ENCODE peak calls at places on chromosomes 4 and X, in nine cellular contexts. W, D, Y, R, Z, B, M, F and T are unnamed samples.

GRCh38 chr4:40046311-40046980 is 10.2 kb upstream of the N4BP2 start:
- DNase-seq in Z (no peak), R (peak; percentile 50), M (no peak), W (no peak), D (peak; percentile 64), F (peak; percentile 93), Y (peak; percentile 29), B (no peak), T (peak; percentile 79)

GRCh38 chrX:52263417-52263816 is 78.7 kb downstream of the MAGED4 start:
- DNase-seq in F (no peak), M (no peak), Z (no peak), W (no peak), B (no peak), R (no peak), Y (no peak), D (no peak), T (no peak)

GRCh38 chrX:71367396-71367795 is 1.2 kb downstream of the TAF1 start:
- DNase-seq in B (no peak), R (no peak), Y (peak; percentile 4), M (no peak), W (no peak), D (no peak), F (peak; percentile 3), Z (no peak), T (peak; percentile 2)

GRCh38 chrX:6917666-6918065 is 229.8 kb upstream of the STS start:
- DNase-seq in R (no peak), Y (no peak), D (no peak), F (no peak), Z (no peak), M (no peak), B (no peak), W (no peak), T (no peak)

GRCh38 chrX:110317079-110317819 is 636 bp downstream of the AMMECR1 start:
- DNase-seq in F (no peak), D (peak; percentile 28), Z (peak; percentile 18), W (peak; percentile 37), B (peak; percentile 69), M (no peak), R (peak; percentile 1), Y (peak; percentile 17), T (no peak)

GRCh38 chr4:152236519-152237056 is 299.3 kb downstream of the FBXW7 start:
- DNase-seq in Y (no peak), R (no peak), D (no peak), Z (no peak), M (no peak), B (no peak), F (no peak), W (no peak), T (no peak)

GRCh38 chr4:8211229-8211628 is 12.1 kb downstream of the SH3TC1 start:
- DNase-seq in Z (no peak), R (no peak), B (no peak), W (no peak), F (no peak), D (no peak), M (no peak), Y (no peak), T (no peak)

GRCh38 chr4:88109123-88109864 is 49.1 kb downstream of the ABCG2 start:
- DNase-seq in Z (no peak), F (no peak), B (no peak), M (no peak), W (no peak), D (no peak), R (no peak), Y (no peak), T (peak; percentile 6)

GRCh38 chr4:97984545-97985131 is 158.6 kb downstream of the STPG2 start:
- DNase-seq in F (peak; percentile 8), M (no peak), Y (no peak), W (peak; percentile 7), B (peak; percentile 70), Z (no peak), D (no peak), R (peak; percentile 17), T (no peak)

GRCh38 chr4:180028682-180029081 is 2214.5 kb upstream of the TENM3 start:
- DNase-seq in B (peak; percentile 89), D (peak; percentile 57), F (peak; percentile 4), R (peak; percentile 60), W (peak; percentile 84), M (no peak), Z (peak; percentile 12), Y (peak; percentile 8), T (peak; percentile 0)

GRCh38 chr4:122635205-122635604 is 14.3 kb upstream of the IL21 start:
- DNase-seq in M (no peak), Y (no peak), B (no peak), F (no peak), W (no peak), R (no peak), D (no peak), Z (no peak), T (no peak)

GRCh38 chr4:8745036-8745827 is 126.4 kb downstream of the HMX1 start:
- DNase-seq in D (no peak), R (no peak), M (no peak), Y (no peak), Z (no peak), F (no peak), W (no peak), B (peak; percentile 35), T (no peak)

GRCh38 chr4:1539132-1539755 is 133.0 kb upstream of the NKX1-1 start:
- DNase-seq in B (no peak), F (no peak), Z (no peak), R (no peak), W (no peak), D (no peak), M (no peak), Y (no peak), T (no peak)

GRCh38 chrX:104310084-104310483 is 55.4 kb upstream of the ESX1 start:
- DNase-seq in Z (no peak), Y (no peak), D (peak; percentile 51), W (no peak), R (peak; percentile 37), M (no peak), F (peak; percentile 66), B (no peak), T (peak; percentile 41)

GRCh38 chr4:26173619-26174018 is 147.2 kb upstream of the RBPJ start:
- DNase-seq in W (no peak), R (no peak), D (peak; percentile 76), B (no peak), M (no peak), Z (no peak), F (peak; percentile 72), Y (no peak), T (peak; percentile 87)

GRCh38 chr4:4761128-4761991 is 98.1 kb upstream of the MSX1 start:
- DNase-seq in F (peak; percentile 31), D (peak; percentile 29), R (no peak), Z (no peak), M (no peak), B (peak; percentile 88), Y (no peak), W (peak; percentile 22), T (no peak)

GRCh38 chr4:53199356-53199755 is 166.5 kb downstream of the SCFD2 start:
- DNase-seq in D (no peak), M (no peak), B (no peak), Y (no peak), R (no peak), F (no peak), Z (no peak), W (no peak), T (no peak)

GRCh38 chrX:16144420-16144819 is 21.1 kb downstream of the GRPR start:
- DNase-seq in W (no peak), B (no peak), D (no peak), F (no peak), Y (no peak), R (no peak), Z (no peak), M (no peak), T (no peak)

GRCh38 chr4:109599046-109599652 is 39.1 kb downstream of the MCUB start:
- DNase-seq in D (no peak), M (no peak), W (no peak), Z (no peak), F (no peak), R (no peak), Y (no peak), B (no peak), T (no peak)

DNA sequence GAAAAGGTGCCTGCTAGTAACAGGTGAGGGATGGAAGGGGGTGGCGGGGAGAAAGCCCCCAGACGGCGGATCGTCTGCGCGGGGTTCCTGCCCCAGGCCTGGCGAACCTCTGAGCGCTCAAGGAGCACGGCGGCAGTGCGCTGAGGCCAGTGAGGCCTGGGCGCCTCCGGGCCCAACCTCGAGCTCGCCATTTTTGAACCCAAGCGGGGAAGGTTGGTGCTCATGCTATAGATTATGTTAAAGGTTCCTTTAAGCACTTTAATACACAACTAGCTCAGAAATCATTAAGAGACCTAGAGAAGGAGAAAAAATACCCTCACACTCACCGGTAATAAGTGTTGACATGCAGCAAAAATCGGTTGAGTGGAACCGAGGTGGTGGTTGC is 7.9 kb downstream of the PITX2 start:
- DNase-seq in Z (no peak), D (peak; percentile 62), F (no peak), R (no peak), W (no peak), M (no peak), B (peak; percentile 75), Y (no peak), T (peak; percentile 58)
- H3K4me3 ChIP-seq in Z (no peak overlapping the region), D (no peak overlapping the region), F (no peak overlapping the region), R (no peak overlapping the region), W (no peak overlapping the region), M (no peak overlapping the region), B (peak overlapping the region; percentile 90), Y (no peak overlapping the region), T (peak overlapping the region; percentile 40)

DNA sequence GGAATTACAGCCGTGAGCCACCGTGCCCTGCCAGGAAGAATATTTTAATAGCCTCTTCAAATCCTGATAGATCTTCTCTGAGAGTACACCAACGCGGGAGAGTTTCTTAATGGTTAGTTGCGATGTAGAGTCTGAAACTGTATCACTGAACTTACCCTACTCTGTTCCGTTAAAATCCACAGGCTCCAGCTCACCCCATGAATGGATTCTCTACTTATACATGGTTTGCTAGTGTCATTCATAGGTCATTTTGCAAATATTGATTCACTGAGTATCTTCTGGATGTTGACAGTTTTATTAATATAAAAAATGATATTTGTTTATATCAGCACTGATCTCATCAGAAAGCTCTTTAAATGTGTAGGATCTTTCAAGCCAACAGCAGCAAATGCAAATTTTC is 99.9 kb downstream of the FAM193A start:
- DNase-seq in F (no peak), M (no peak), D (no peak), W (no peak), Z (no peak), Y (no peak), B (no peak), R (no peak), T (no peak)
- H3K4me3 ChIP-seq in F (no peak overlapping the region), M (no peak overlapping the region), D (no peak overlapping the region), W (no peak overlapping the region), Z (no peak overlapping the region), Y (no peak overlapping the region), B (no peak overlapping the region), R (no peak overlapping the region), T (no peak overlapping the region)

GRCh38 chr4:6658204-6658585 is 17.7 kb downstream of the MRFAP1 start:
- DNase-seq in M (no peak), Y (no peak), F (no peak), Z (no peak), B (no peak), D (no peak), R (no peak), W (no peak), T (peak; percentile 10)
- H3K4me3 ChIP-seq in M (peak overlapping the region; percentile 45), Y (peak overlapping the region; percentile 48), F (peak overlapping the region; percentile 49), Z (peak overlapping the region; percentile 59), B (no peak overlapping the region), D (peak overlapping the region; percentile 74), R (no peak overlapping the region), W (no peak overlapping the region), T (no peak overlapping the region)

GRCh38 chrX:137565318-137565904 is 516 bp upstream of the ZIC3 start:
- DNase-seq in Y (no peak), F (no peak), M (no peak), Z (no peak), D (no peak), W (no peak), B (peak; percentile 58), R (no peak), T (no peak)
- H3K4me3 ChIP-seq in Y (peak overlapping the region; percentile 63), F (peak overlapping the region; percentile 68), M (no peak overlapping the region), Z (peak overlapping the region; percentile 72), D (peak overlapping the region; percentile 65), W (no peak overlapping the region), B (peak overlapping the region; percentile 89), R (no peak overlapping the region), T (peak overlapping the region; percentile 25)